ENCODE peak calls at places on chromosomes 5 and 9, in four cellular contexts. Q is stomach, W is A549, Y is transverse colon. D is an unnamed sample.

GRCh38 chr5:7754997-7755596 is 95.8 kb downstream of the CFAP90 start:
- DNase-seq in Q (peak; percentile 76), W (peak; percentile 28), Y (peak; percentile 55), D (peak; percentile 28)

GRCh38 chr5:71658916-71659661 is 60.0 kb upstream of the CARTPT start:
- DNase-seq in Q (no peak), W (no peak), Y (no peak), D (no peak)

GRCh38 chr9:211557-211956 is 3.1 kb upstream of the DOCK8 start:
- DNase-seq in Q (no peak), W (no peak), Y (no peak), D (no peak)

GRCh38 chr5:101679816-101680215 is 616.3 kb downstream of the SLCO4C1 start:
- DNase-seq in Q (no peak), W (no peak), Y (no peak), D (no peak)

GRCh38 chr5:65696892-65697291 is 25.0 kb downstream of the SGTB start:
- DNase-seq in Q (no peak), W (no peak), Y (no peak), D (no peak)

GRCh38 chr9:79195904-79196303 is 375.9 kb upstream of the TLE4 start:
- DNase-seq in Q (no peak), W (no peak), Y (no peak), D (no peak)

GRCh38 chr5:172380992-172381643 is 73.2 kb downstream of the SH3PXD2B start:
- DNase-seq in Q (peak; percentile 52), W (no peak), Y (peak; percentile 46), D (peak; percentile 86)

GRCh38 chr5:78627175-78627574 is 21.4 kb downstream of the LHFPL2 start:
- DNase-seq in Q (no peak), W (no peak), Y (no peak), D (no peak)

GRCh38 chr9:137582286-137582860 is 3.6 kb upstream of the DPH7 start:
- DNase-seq in Q (peak; percentile 55), W (no peak), Y (no peak), D (no peak)

GRCh38 chr9:135096408-135096885 is 9.0 kb downstream of the OLFM1 start:
- DNase-seq in Q (no peak), W (no peak), Y (no peak), D (no peak)

GRCh38 chr5:74765201-74765600 is 1.7 kb downstream of the GFM2 start:
- DNase-seq in Q (no peak), W (no peak), Y (no peak), D (no peak)

GRCh38 chr5:141223112-141223783 is at the start of gene PCDHB14:
- DNase-seq in Q (no peak), W (no peak), Y (no peak), D (no peak)

GRCh38 chr9:94277885-94278536 is 18.9 kb downstream of the ZNF169 start:
- DNase-seq in Q (no peak), W (no peak), Y (no peak), D (no peak)

GRCh38 chr9:101387871-101388506 is 3.2 kb upstream of the BAAT start:
- DNase-seq in Q (no peak), W (no peak), Y (no peak), D (no peak)

GRCh38 chr5:1374030-1374679 is 29.3 kb upstream of the CLPTM1L start:
- DNase-seq in Q (no peak), W (no peak), Y (no peak), D (no peak)

DNA sequence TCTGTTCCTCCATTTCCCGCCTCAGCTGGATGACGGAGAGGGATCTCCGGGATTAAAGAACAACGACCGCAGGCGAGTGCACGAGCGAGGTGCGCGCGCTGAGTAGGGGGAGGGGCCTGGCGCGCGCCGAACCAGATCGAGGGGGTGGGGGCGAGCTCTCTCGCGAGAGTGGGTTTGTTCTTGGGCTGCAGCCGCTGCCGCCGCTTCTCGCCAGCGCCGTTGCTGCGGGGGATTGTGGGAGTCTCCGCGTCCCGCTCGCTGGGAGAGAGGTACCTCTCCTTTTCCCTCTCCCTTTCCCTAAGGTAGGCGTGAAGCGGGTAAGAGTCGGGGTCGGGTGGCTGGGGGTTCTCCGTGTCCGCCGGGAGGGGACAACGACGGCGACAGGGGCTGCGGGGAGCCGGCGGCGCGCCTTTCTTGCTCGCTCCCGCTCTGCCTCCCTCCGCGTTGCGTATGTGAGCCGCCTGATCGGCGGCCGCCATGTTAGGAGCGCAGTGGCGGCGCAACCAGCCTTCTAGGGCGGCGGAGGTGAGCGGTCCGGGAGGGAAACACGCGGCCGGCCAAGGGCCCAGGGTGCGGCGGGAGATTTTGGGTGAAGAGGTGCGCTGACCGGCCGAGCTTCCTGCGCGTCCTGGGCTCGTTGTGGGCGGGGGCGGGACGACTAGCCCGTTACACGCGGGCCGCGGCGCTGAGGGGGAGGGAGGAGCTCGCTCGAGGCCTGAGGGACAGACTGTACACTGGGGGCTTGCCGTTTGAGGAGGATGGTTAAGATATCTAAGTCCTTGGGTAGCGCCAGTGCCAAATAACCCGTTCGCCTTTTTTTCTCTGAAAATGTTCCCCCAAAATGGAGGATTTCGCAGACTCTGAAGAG is at the start of gene MATR3:
- DNase-seq in Q (peak; percentile 96), W (peak; percentile 93), Y (peak; percentile 97), D (peak; percentile 97)
- TF ChIP-seq EP300 in Q (no peak), W (no peak), Y (no peak), D (peak; percentile 51)

GRCh38 chr9:121610638-121610953 is 40.8 kb upstream of the DAB2IP start:
- DNase-seq in Q (no peak), W (no peak), Y (no peak), D (no peak)
- H3K27ac ChIP-seq in Q (no peak overlapping the region), W (no peak overlapping the region), Y (no peak overlapping the region), D (no peak overlapping the region)

GRCh38 chr9:21334969-21335632 is at the start of gene KLHL9:
- DNase-seq in Q (peak; percentile 93), W (peak; percentile 97), Y (peak; percentile 94), D (peak; percentile 93)
- TF ChIP-seq POLR2A in Q (peak; percentile 42), W (peak; percentile 71), Y (peak; percentile 69), D (peak; percentile 65)

DNA sequence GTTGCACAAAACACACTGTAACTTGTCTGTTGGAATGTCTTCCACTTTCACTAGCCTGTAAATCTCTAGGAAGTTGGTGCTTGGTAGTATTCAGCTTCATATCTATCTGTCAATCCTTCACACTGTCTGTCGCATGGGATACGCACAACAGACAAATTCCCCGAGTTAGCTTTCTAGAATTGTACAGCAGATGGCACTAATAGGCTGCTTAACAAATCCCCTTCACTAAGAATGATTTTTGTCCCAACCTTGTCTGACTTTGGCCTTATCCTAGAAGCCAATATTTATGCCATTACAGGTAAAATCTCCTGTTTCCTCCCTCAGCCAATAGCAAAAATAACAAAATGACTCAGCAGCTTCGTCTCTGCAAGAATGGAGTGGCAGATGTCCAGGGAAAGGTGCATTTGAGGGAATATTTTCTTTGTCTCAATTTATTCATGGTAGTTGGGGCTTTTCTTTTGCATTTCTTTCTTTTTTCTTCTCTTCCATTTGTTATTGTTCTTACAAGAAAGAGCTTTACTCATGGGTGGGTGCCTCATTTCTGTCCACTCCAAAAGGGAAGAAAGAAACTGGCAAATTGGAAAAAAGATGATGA is 3.1 kb downstream of the NUDT2 start:
- DNase-seq in Q (no peak), W (peak; percentile 36), Y (no peak), D (no peak)
- TF ChIP-seq EP300 in Q (no peak), W (no peak), Y (no peak), D (no peak)